ENCODE peak calls at places on chromosomes 5 and 9, in six cellular contexts. One of them, this sample, is unnamed. For H3K27me3, the result is how much of the 10 kb centered on the place peaks cover.

GRCh38 chr9:89226076-89226475 is 47.5 kb upstream of the SHC3 start:
- DNase-seq in astrocyte: peak
- DNase-seq in upper lobe of right lung: no peak
- DNase-seq in colonic mucosa: no peak
- DNase-seq in CD4-positive, alpha-beta T cell: no peak
- DNase-seq in GM23338: peak
- DNase-seq in this sample: no peak

GRCh38 chr5:26761040-26761439 is 277.3 kb downstream of the CDH9 start:
- DNase-seq in astrocyte: no peak
- DNase-seq in GM23338: no peak
- DNase-seq in upper lobe of right lung: no peak
- DNase-seq in colonic mucosa: no peak
- DNase-seq in CD4-positive, alpha-beta T cell: no peak
- DNase-seq in this sample: no peak

GRCh38 chr9:71514344-71514975 is 253.9 kb downstream of the CEMIP2 start:
- DNase-seq in colonic mucosa: no peak
- DNase-seq in upper lobe of right lung: no peak
- DNase-seq in astrocyte: no peak
- DNase-seq in CD4-positive, alpha-beta T cell: no peak
- DNase-seq in GM23338: no peak
- DNase-seq in this sample: no peak

GRCh38 chr9:124218438-124219289 is 39.1 kb upstream of the NEK6 start:
- DNase-seq in GM23338: no peak
- DNase-seq in CD4-positive, alpha-beta T cell: no peak
- DNase-seq in colonic mucosa: peak
- DNase-seq in upper lobe of right lung: peak
- DNase-seq in astrocyte: peak
- DNase-seq in this sample: peak

GRCh38 chr5:100749771-100750284 is 153.3 kb downstream of the ST8SIA4 start:
- DNase-seq in GM23338: no peak
- DNase-seq in astrocyte: no peak
- DNase-seq in CD4-positive, alpha-beta T cell: no peak
- DNase-seq in colonic mucosa: no peak
- DNase-seq in upper lobe of right lung: no peak
- DNase-seq in this sample: no peak

GRCh38 chr5:123855630-123856029 is 343.7 kb downstream of the CSNK1G3 start:
- DNase-seq in CD4-positive, alpha-beta T cell: no peak
- DNase-seq in upper lobe of right lung: no peak
- DNase-seq in colonic mucosa: no peak
- DNase-seq in astrocyte: peak
- DNase-seq in GM23338: no peak
- DNase-seq in this sample: no peak

GRCh38 chr5:72187388-72188070 is 80.3 kb downstream of the MAP1B start:
- DNase-seq in upper lobe of right lung: no peak
- DNase-seq in astrocyte: no peak
- DNase-seq in CD4-positive, alpha-beta T cell: no peak
- DNase-seq in colonic mucosa: no peak
- DNase-seq in GM23338: no peak
- DNase-seq in this sample: no peak

GRCh38 chr9:129596541-129597328 is 24.2 kb downstream of the C9orf50 start:
- DNase-seq in astrocyte: peak
- DNase-seq in CD4-positive, alpha-beta T cell: no peak
- DNase-seq in colonic mucosa: peak
- DNase-seq in upper lobe of right lung: peak
- DNase-seq in GM23338: peak
- DNase-seq in this sample: no peak

GRCh38 chr5:169637085-169637855 is at the start of gene DOCK2:
- DNase-seq in astrocyte: no peak
- DNase-seq in CD4-positive, alpha-beta T cell: peak
- DNase-seq in upper lobe of right lung: peak
- DNase-seq in colonic mucosa: peak
- DNase-seq in GM23338: peak
- DNase-seq in this sample: peak

GRCh38 chr5:14405706-14406553 is 175.7 kb upstream of the OTULINL start:
- DNase-seq in colonic mucosa: peak
- DNase-seq in astrocyte: peak
- DNase-seq in GM23338: no peak
- DNase-seq in upper lobe of right lung: no peak
- DNase-seq in CD4-positive, alpha-beta T cell: no peak
- DNase-seq in this sample: no peak

GRCh38 chr5:122775713-122776084 is 819 bp downstream of the SNX2 start:
- DNase-seq in astrocyte: no peak
- DNase-seq in CD4-positive, alpha-beta T cell: no peak
- DNase-seq in colonic mucosa: no peak
- DNase-seq in GM23338: no peak
- DNase-seq in upper lobe of right lung: no peak
- DNase-seq in this sample: no peak

GRCh38 chr9:137891588-137892423 is 14.2 kb downstream of the CACNA1B start:
- DNase-seq in upper lobe of right lung: peak
- DNase-seq in astrocyte: no peak
- DNase-seq in colonic mucosa: no peak
- DNase-seq in CD4-positive, alpha-beta T cell: no peak
- DNase-seq in GM23338: no peak
- DNase-seq in this sample: no peak

GRCh38 chr9:130833324-130833990 is 1.6 kb upstream of the ABL1 start:
- DNase-seq in CD4-positive, alpha-beta T cell: no peak
- DNase-seq in GM23338: no peak
- DNase-seq in astrocyte: peak
- DNase-seq in upper lobe of right lung: no peak
- DNase-seq in colonic mucosa: no peak
- DNase-seq in this sample: no peak

GRCh38 chr9:130157079-130157478 is 15.1 kb upstream of the NCS1 start:
- DNase-seq in colonic mucosa: no peak
- DNase-seq in CD4-positive, alpha-beta T cell: no peak
- DNase-seq in astrocyte: no peak
- DNase-seq in GM23338: no peak
- DNase-seq in upper lobe of right lung: no peak
- DNase-seq in this sample: no peak

GRCh38 chr5:50699737-50700136 is 33.3 kb downstream of the PARP8 start:
- DNase-seq in GM23338: no peak
- DNase-seq in colonic mucosa: no peak
- DNase-seq in upper lobe of right lung: no peak
- DNase-seq in CD4-positive, alpha-beta T cell: no peak
- DNase-seq in astrocyte: no peak
- DNase-seq in this sample: no peak

GRCh38 chr9:35919212-35920003 is 10.1 kb downstream of the SPAAR start:
- DNase-seq in GM23338: no peak
- DNase-seq in astrocyte: no peak
- DNase-seq in upper lobe of right lung: no peak
- DNase-seq in colonic mucosa: no peak
- DNase-seq in CD4-positive, alpha-beta T cell: no peak
- DNase-seq in this sample: no peak

GRCh38 chr9:128159073-128159783 is 837 bp upstream of the BBLN start:
- DNase-seq in astrocyte: no peak
- DNase-seq in GM23338: no peak
- DNase-seq in colonic mucosa: peak
- DNase-seq in upper lobe of right lung: no peak
- DNase-seq in CD4-positive, alpha-beta T cell: peak
- DNase-seq in this sample: no peak

GRCh38 chr5:177035982-177036381 is 13.5 kb downstream of the ZNF346 start:
- DNase-seq in upper lobe of right lung: no peak
- DNase-seq in astrocyte: no peak
- DNase-seq in CD4-positive, alpha-beta T cell: no peak
- DNase-seq in colonic mucosa: no peak
- DNase-seq in GM23338: peak
- DNase-seq in this sample: no peak

GRCh38 chr9:8764041-8764440 is 964.5 kb upstream of the DMAC1 start:
- DNase-seq in CD4-positive, alpha-beta T cell: no peak
- DNase-seq in upper lobe of right lung: no peak
- DNase-seq in GM23338: no peak
- DNase-seq in colonic mucosa: no peak
- DNase-seq in astrocyte: peak
- DNase-seq in this sample: no peak

GRCh38 chr5:180090769-180091546 is 19.4 kb upstream of the RNF130 start:
- DNase-seq in upper lobe of right lung: no peak
- DNase-seq in astrocyte: peak
- DNase-seq in CD4-positive, alpha-beta T cell: no peak
- DNase-seq in GM23338: peak
- DNase-seq in colonic mucosa: peak
- DNase-seq in this sample: no peak

GRCh38 chr5:83913593-83913992 is 192.9 kb upstream of the HAPLN1 start:
- DNase-seq in astrocyte: no peak
- DNase-seq in upper lobe of right lung: no peak
- DNase-seq in CD4-positive, alpha-beta T cell: no peak
- DNase-seq in GM23338: no peak
- DNase-seq in colonic mucosa: no peak
- DNase-seq in this sample: no peak

DNA sequence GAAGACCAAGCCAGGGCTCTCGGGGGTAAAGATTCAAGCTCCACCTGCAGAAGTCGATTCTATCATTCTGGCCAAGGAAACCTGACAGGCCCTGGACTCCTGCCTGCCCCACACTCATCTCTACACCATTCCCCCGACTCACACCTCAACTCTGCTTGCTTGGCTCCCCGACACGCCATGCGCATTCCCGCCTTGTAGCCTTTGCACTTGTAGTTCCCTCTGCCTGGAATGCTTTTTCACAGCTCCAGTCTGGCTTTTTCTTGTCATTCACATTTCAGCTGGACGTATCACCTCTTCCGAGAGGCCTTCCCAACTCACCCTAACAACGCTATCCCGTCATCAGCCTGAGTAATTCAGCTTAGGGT is 28.7 kb upstream of the HAND1 start:
- DNase-seq in upper lobe of right lung: peak
- DNase-seq in CD4-positive, alpha-beta T cell: no peak
- DNase-seq in GM23338: no peak
- DNase-seq in astrocyte: no peak
- DNase-seq in colonic mucosa: no peak
- DNase-seq in this sample: peak
- H3K27me3 ChIP-seq in upper lobe of right lung: under half
- H3K27me3 ChIP-seq in CD4-positive, alpha-beta T cell: under half
- H3K27me3 ChIP-seq in GM23338: under half
- H3K27me3 ChIP-seq in astrocyte: under half
- H3K27me3 ChIP-seq in colonic mucosa: under half
- H3K27me3 ChIP-seq in this sample: under half

GRCh38 chr5:5209510-5210286 is 69.6 kb downstream of the ADAMTS16 start:
- DNase-seq in CD4-positive, alpha-beta T cell: no peak
- DNase-seq in GM23338: no peak
- DNase-seq in upper lobe of right lung: no peak
- DNase-seq in astrocyte: no peak
- DNase-seq in colonic mucosa: no peak
- DNase-seq in this sample: no peak
- H3K27me3 ChIP-seq in CD4-positive, alpha-beta T cell: under half
- H3K27me3 ChIP-seq in GM23338: under half
- H3K27me3 ChIP-seq in upper lobe of right lung: under half
- H3K27me3 ChIP-seq in astrocyte: under half
- H3K27me3 ChIP-seq in colonic mucosa: under half
- H3K27me3 ChIP-seq in this sample: under half

GRCh38 chr5:148796931-148797330 is 29.5 kb upstream of the ADRB2 start:
- DNase-seq in CD4-positive, alpha-beta T cell: no peak
- DNase-seq in GM23338: no peak
- DNase-seq in upper lobe of right lung: no peak
- DNase-seq in astrocyte: no peak
- DNase-seq in colonic mucosa: no peak
- DNase-seq in this sample: no peak

GRCh38 chr5:148798786-148799185 is 27.6 kb upstream of the ADRB2 start:
- DNase-seq in astrocyte: no peak
- DNase-seq in GM23338: no peak
- DNase-seq in upper lobe of right lung: no peak
- DNase-seq in CD4-positive, alpha-beta T cell: no peak
- DNase-seq in colonic mucosa: no peak
- DNase-seq in this sample: no peak

GRCh38 chr5:148794729-148795590 is 31.5 kb upstream of the ADRB2 start:
- DNase-seq in astrocyte: peak
- DNase-seq in colonic mucosa: no peak
- DNase-seq in CD4-positive, alpha-beta T cell: no peak
- DNase-seq in GM23338: no peak
- DNase-seq in upper lobe of right lung: no peak
- DNase-seq in this sample: no peak

GRCh38 chr5:148801682-148802276 is 24.6 kb upstream of the ADRB2 start:
- DNase-seq in upper lobe of right lung: no peak
- DNase-seq in astrocyte: no peak
- DNase-seq in colonic mucosa: no peak
- DNase-seq in GM23338: no peak
- DNase-seq in CD4-positive, alpha-beta T cell: no peak
- DNase-seq in this sample: no peak

GRCh38 chr5:148799737-148800527 is 26.5 kb upstream of the ADRB2 start:
- DNase-seq in colonic mucosa: no peak
- DNase-seq in CD4-positive, alpha-beta T cell: no peak
- DNase-seq in upper lobe of right lung: no peak
- DNase-seq in GM23338: no peak
- DNase-seq in astrocyte: peak
- DNase-seq in this sample: no peak
- H3K27me3 ChIP-seq in colonic mucosa: under half
- H3K27me3 ChIP-seq in CD4-positive, alpha-beta T cell: under half
- H3K27me3 ChIP-seq in upper lobe of right lung: under half
- H3K27me3 ChIP-seq in GM23338: under half
- H3K27me3 ChIP-seq in astrocyte: under half
- H3K27me3 ChIP-seq in this sample: under half

DNA sequence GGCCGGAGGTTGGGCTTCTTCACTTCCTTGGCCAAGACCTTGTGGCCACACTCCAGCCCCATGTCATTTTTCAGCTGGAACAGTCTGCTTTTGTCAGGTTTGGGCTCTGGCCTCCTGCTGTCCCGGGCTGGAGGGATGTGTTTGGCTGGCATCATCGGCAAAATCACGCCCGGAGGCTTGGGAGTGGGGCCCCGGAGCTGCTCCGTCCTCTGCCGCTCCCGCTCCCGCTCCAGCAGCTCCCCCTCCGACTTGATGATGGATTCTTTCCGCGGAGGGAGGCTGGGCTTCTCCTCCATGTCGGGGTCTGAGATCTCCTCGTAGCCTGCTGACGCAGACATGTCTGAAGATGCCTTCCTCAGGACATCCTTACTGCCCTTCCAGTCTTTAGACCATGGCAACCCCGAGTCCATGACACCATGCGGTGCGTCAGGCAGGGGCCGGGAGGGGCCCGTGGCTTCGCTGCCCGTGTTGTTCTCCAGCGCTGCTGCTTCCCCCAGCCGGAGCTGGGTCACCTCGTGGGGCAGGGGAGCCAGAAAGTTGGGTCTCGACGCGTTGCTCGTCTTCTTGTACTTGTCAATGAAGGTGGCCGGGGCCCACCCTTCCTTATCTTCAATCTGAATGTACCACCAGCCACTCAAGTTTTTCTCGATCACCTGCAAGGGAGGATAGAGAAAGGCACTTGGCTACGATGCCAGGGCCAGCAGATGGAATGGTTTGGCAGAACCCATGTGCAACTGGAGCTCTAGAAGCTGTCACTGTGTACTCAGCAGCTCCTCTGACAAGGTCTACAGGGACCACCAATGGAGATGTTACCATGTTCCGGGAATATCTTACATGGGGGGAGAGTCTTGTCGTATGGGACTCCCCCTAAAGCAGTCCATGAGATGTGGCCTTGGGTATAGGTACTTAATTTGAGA is 56.0 kb upstream of the UBTD2 start:
- DNase-seq in upper lobe of right lung: no peak
- DNase-seq in astrocyte: no peak
- DNase-seq in CD4-positive, alpha-beta T cell: no peak
- DNase-seq in colonic mucosa: no peak
- DNase-seq in GM23338: no peak
- DNase-seq in this sample: no peak
- H3K27me3 ChIP-seq in upper lobe of right lung: under half
- H3K27me3 ChIP-seq in astrocyte: under half
- H3K27me3 ChIP-seq in CD4-positive, alpha-beta T cell: under half
- H3K27me3 ChIP-seq in colonic mucosa: under half
- H3K27me3 ChIP-seq in GM23338: under half
- H3K27me3 ChIP-seq in this sample: under half

GRCh38 chr5:11906495-11906894 is 2.2 kb upstream of the CTNND2 start:
- DNase-seq in astrocyte: no peak
- DNase-seq in upper lobe of right lung: no peak
- DNase-seq in colonic mucosa: no peak
- DNase-seq in GM23338: no peak
- DNase-seq in CD4-positive, alpha-beta T cell: no peak
- DNase-seq in this sample: no peak
- H3K27me3 ChIP-seq in astrocyte: under half
- H3K27me3 ChIP-seq in upper lobe of right lung: under half
- H3K27me3 ChIP-seq in colonic mucosa: under half
- H3K27me3 ChIP-seq in GM23338: under half
- H3K27me3 ChIP-seq in CD4-positive, alpha-beta T cell: under half
- H3K27me3 ChIP-seq in this sample: under half